ENCODE peak calls at places on chromosomes 5 and 9, in four cellular contexts. I is choroid plexus epithelial cell; V is thoracic aorta; B is CD8-positive, alpha-beta T cell. E is an unnamed sample.
A peak's percentile ranks its signal among the peaks of the same experiment; 100 is the strongest.

GRCh38 chr9:70747335-70747734 is 332.9 kb upstream of the KLF9 start:
- DNase-seq in I (peak; percentile 4), V (no peak), B (no peak), E (peak; percentile 29)

GRCh38 chr9:107208121-107208520 is 75.0 kb upstream of the RAD23B start:
- DNase-seq in I (peak; percentile 36), V (no peak), B (no peak), E (peak; percentile 67)

GRCh38 chr9:83012578-83013260 is 50.2 kb downstream of the RASEF start:
- DNase-seq in I (no peak), V (no peak), B (no peak), E (peak; percentile 22)

GRCh38 chr5:113204525-113205161 is 228.0 kb downstream of the DCP2 start:
- DNase-seq in I (peak; percentile 76), V (no peak), B (no peak), E (peak; percentile 42)

GRCh38 chr5:16894236-16895057 is 41.6 kb downstream of the MYO10 start:
- DNase-seq in I (peak; percentile 93), V (no peak), B (no peak), E (peak; percentile 96)

GRCh38 chr9:75200892-75201470 is 112.7 kb downstream of the OSTF1 start:
- DNase-seq in I (peak; percentile 76), V (no peak), B (no peak), E (peak; percentile 61)

GRCh38 chr5:52983731-52984620 is 5.2 kb upstream of the ITGA2 start:
- DNase-seq in I (no peak), V (no peak), B (no peak), E (no peak)

GRCh38 chr9:2140600-2141223 is 125.6 kb downstream of the SMARCA2 start:
- DNase-seq in I (no peak), V (no peak), B (no peak), E (no peak)

GRCh38 chr5:34609951-34610431 is 46.1 kb upstream of the RAI14 start:
- DNase-seq in I (peak; percentile 53), V (no peak), B (no peak), E (peak; percentile 69)

GRCh38 chr5:1510631-1511030 is 13.1 kb downstream of the LPCAT1 start:
- DNase-seq in I (no peak), V (no peak), B (peak; percentile 9), E (no peak)

GRCh38 chr5:76473676-76474075 is 70.6 kb downstream of the IQGAP2 start:
- DNase-seq in I (no peak), V (no peak), B (peak; percentile 70), E (no peak)

GRCh38 chr5:77368367-77368766 is 123.7 kb downstream of the WDR41 start:
- DNase-seq in I (no peak), V (no peak), B (no peak), E (no peak)

GRCh38 chr5:111779260-111780254 is 22.6 kb upstream of the NREP start:
- DNase-seq in I (no peak), V (no peak), B (no peak), E (peak; percentile 46)

GRCh38 chr5:127909078-127909477 is 174.5 kb upstream of the SLC12A2 start:
- DNase-seq in I (peak; percentile 83), V (no peak), B (no peak), E (peak; percentile 50)

GRCh38 chr5:6710078-6710477 is 3.2 kb upstream of the TENT4A start:
- DNase-seq in I (no peak), V (no peak), B (no peak), E (no peak)

GRCh38 chr5:68344447-68345111 is 129.0 kb downstream of the PIK3R1 start:
- DNase-seq in I (peak; percentile 61), V (no peak), B (no peak), E (peak; percentile 60)

GRCh38 chr5:145941677-145942130 is 5.3 kb downstream of the SH3RF2 start:
- DNase-seq in I (no peak), V (no peak), B (no peak), E (peak; percentile 48)

GRCh38 chr9:127162046-127162445 is 39.6 kb upstream of the ANGPTL2 start:
- DNase-seq in I (peak; percentile 36), V (no peak), B (peak; percentile 22), E (no peak)

GRCh38 chr5:14186132-14186830 is 43.1 kb downstream of the TRIO start:
- DNase-seq in I (peak; percentile 79), V (no peak), B (no peak), E (peak; percentile 90)

GRCh38 chr9:95363051-95363841 is 45.7 kb upstream of the FANCC start:
- DNase-seq in I (peak; percentile 62), V (no peak), B (no peak), E (no peak)

GRCh38 chr9:127089639-127090081 is 32.8 kb downstream of the ANGPTL2 start:
- DNase-seq in I (no peak), V (no peak), B (no peak), E (no peak)

DNA sequence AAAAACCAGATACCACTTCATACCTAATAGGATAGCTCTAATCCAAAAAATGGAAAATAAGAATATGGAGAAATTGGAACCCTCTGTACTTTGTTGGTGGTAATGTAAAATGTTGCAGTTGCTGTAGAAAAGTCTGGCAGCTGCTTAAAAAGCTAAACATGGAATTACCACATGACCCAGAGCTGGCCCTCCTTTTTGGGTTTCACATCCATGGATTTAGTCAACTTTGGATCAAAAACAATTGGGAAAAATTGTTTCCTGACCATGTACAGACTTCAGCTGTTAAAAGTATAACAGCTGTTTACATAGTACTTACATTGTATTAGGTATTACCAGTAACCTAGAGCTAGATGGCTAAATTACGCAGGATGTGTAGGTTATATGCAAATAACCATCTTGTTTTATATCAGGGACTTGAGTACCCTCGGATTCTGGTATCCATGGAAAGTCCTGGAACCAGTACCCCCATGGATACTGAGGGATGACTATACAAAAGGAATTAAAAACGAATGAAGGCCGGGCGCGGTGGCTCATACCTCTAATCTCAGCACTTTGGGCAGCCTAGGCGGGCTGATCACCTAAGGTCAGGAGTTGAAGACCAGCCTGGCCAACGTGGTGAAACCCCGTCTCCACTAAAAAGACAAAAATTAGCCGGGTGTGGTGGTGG is 15.9 kb downstream of the DNAJA1 start:
- DNase-seq in I (no peak), V (no peak), B (no peak), E (no peak)
- H3K4me3 ChIP-seq in I (no peak overlapping the region), V (no peak overlapping the region), B (no peak overlapping the region), E (no peak overlapping the region)

GRCh38 chr5:138725153-138725884 is 27.9 kb upstream of the CTNNA1 start:
- DNase-seq in I (peak; percentile 68), V (peak; percentile 3), B (no peak), E (peak; percentile 50)
- TF ChIP-seq CTCF in I (peak; percentile 57), V (peak; percentile 6), B (no peak), E (peak; percentile 41)

DNA sequence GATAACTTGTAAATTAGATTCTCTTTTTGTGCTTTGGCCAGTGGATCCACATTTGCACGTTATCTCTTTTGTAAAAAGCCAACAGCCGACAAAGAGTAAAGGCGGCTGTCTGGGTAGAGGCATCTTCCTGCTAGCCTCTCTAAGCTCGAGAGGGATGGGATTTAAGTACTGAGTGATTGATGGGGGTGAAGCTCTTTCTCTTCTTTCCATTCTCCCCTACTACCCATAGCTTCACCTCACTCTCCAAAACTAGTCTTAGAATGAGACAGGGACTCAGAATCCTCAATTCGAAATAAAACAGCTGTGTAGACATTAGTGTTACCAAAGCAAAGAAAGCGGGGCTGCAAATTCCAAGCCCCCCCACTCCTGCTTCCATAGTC is 3.5 kb downstream of the PBX3 start:
- DNase-seq in I (no peak), V (no peak), B (no peak), E (no peak)
- H3K4me3 ChIP-seq in I (no peak overlapping the region), V (no peak overlapping the region), B (no peak overlapping the region), E (peak overlapping the region; percentile 33)

GRCh38 chr5:181259283-181259682 is 1.7 kb downstream of the TRIM52 start:
- DNase-seq in I (no peak), V (no peak), B (no peak), E (no peak)
- TF ChIP-seq CTCF in I (no peak), V (no peak), B (no peak), E (no peak)

GRCh38 chr9:131733601-131734061 is 6.2 kb downstream of the RAPGEF1 start:
- DNase-seq in I (peak; percentile 92), V (peak; percentile 37), B (peak; percentile 32), E (peak; percentile 97)
- H3K4me3 ChIP-seq in I (peak overlapping the region; percentile 28), V (peak overlapping the region; percentile 13), B (peak overlapping the region; percentile 11), E (no peak overlapping the region)

GRCh38 chr5:157294692-157295091 is 28.8 kb downstream of the CYFIP2 start:
- DNase-seq in I (no peak), V (no peak), B (no peak), E (no peak)
- TF ChIP-seq CTCF in I (no peak), V (no peak), B (no peak), E (no peak)

GRCh38 chr9:116027511-116027910 is 126.1 kb upstream of the PAPPA start:
- DNase-seq in I (peak; percentile 94), V (no peak), B (no peak), E (peak; percentile 62)

GRCh38 chr9:116032683-116033440 is 120.7 kb upstream of the PAPPA start:
- DNase-seq in I (no peak), V (no peak), B (no peak), E (no peak)

GRCh38 chr9:116027096-116027495 is 126.5 kb upstream of the PAPPA start:
- DNase-seq in I (peak; percentile 61), V (no peak), B (no peak), E (peak; percentile 43)

GRCh38 chr9:116027951-116028350 is 125.6 kb upstream of the PAPPA start:
- DNase-seq in I (peak; percentile 71), V (no peak), B (no peak), E (no peak)

DNA sequence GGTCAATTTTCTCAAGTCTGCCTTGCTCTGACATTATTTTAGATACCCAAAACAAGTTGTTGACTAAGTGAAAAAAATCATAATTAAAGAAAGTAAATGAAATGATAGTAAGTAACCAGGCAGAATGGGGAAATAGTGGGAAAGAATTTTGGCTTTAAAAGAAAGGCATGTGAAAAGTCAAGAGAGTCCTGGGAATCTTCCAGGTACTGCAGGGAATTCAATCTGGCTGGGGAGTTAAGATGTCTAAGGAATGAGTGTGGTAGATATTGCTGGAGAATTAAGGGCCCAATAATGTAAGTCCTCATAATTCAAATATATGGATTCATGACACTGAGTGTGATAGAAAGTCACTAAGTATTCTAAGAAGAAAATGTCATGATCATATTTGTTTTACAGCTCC is 123.1 kb upstream of the PAPPA start:
- DNase-seq in I (no peak), V (no peak), B (no peak), E (no peak)
- H3K4me3 ChIP-seq in I (no peak overlapping the region), V (no peak overlapping the region), B (no peak overlapping the region), E (no peak overlapping the region)

E was measured in astrocyte of the spinal cord.